ENCODE peak calls at places on chromosomes 13 and 19, in four cellular contexts. B is NCI-H2171 treated with DMSO at 0.1 percent for 48 hours, S is ACHN, H is small intestine. I is an unnamed sample.

GRCh38 chr19:12871681-12872080 is 9.6 kb downstream of the DNASE2 start:
- DNase-seq in B (no peak), S (no peak), H (no peak), I (no peak)

GRCh38 chr19:30784850-30785459 is 412.8 kb downstream of the ZNF536 start:
- DNase-seq in B (peak), S (peak), H (peak), I (no peak)

GRCh38 chr19:52217576-52217975 is 27.7 kb downstream of the PPP2R1A start:
- DNase-seq in B (no peak), S (no peak), H (no peak), I (no peak)

GRCh38 chr19:13018037-13018914 is 23.0 kb downstream of the NFIX start:
- DNase-seq in B (no peak), S (no peak), H (no peak), I (no peak)

GRCh38 chr19:6767357-6768235 is at the start of gene SH2D3A:
- DNase-seq in B (peak), S (peak), H (peak), I (peak)

GRCh38 chr19:43777163-43777700 is 3.5 kb downstream of the KCNN4 start:
- DNase-seq in B (peak), S (peak), H (no peak), I (peak)

GRCh38 chr19:46723023-46723461 is 6.1 kb upstream of the PRKD2 start:
- DNase-seq in B (no peak), S (no peak), H (no peak), I (no peak)

GRCh38 chr19:35612559-35613321 is at the start of gene HAUS5:
- DNase-seq in B (peak), S (peak), H (peak), I (peak)

GRCh38 chr13:112818040-112818697 is 128.3 kb downstream of the ATP11A start:
- DNase-seq in B (no peak), S (no peak), H (no peak), I (no peak)

GRCh38 chr19:50556236-50557008 is 11.8 kb downstream of the LRRC4B start:
- DNase-seq in B (peak), S (peak), H (peak), I (peak)

GRCh38 chr13:29908411-29908810 is 58.0 kb upstream of the UBL3 start:
- DNase-seq in B (no peak), S (no peak), H (no peak), I (no peak)

GRCh38 chr19:58572818-58573657 is at the start of gene MZF1:
- DNase-seq in B (no peak), S (peak), H (peak), I (no peak)

GRCh38 chr19:46737761-46738171 is 8.1 kb upstream of the FKRP start:
- DNase-seq in B (no peak), S (no peak), H (no peak), I (no peak)

GRCh38 chr13:73248711-73249580 is 190.1 kb downstream of the KLF5 start:
- DNase-seq in B (no peak), S (no peak), H (peak), I (no peak)

GRCh38 chr13:60654405-60654804 is 257.4 kb downstream of the TDRD3 start:
- DNase-seq in B (peak), S (peak), H (peak), I (peak)

GRCh38 chr13:39776439-39776838 is 121.0 kb downstream of the COG6 start:
- DNase-seq in B (no peak), S (no peak), H (no peak), I (no peak)

GRCh38 chr19:19223636-19224035 is 11.9 kb downstream of the NCAN start:
- DNase-seq in B (no peak), S (no peak), H (no peak), I (no peak)

GRCh38 chr19:18781885-18782527 is 9.1 kb downstream of the COMP start:
- DNase-seq in B (no peak), S (no peak), H (no peak), I (no peak)

GRCh38 chr19:38647368-38647965 is at the start of gene ACTN4:
- DNase-seq in B (peak), S (peak), H (peak), I (peak)

GRCh38 chr13:73035660-73036059 is 23.1 kb upstream of the KLF5 start:
- DNase-seq in B (no peak), S (no peak), H (no peak), I (no peak)

GRCh38 chr19:2042485-2043268 is 8.4 kb downstream of the MKNK2 start:
- DNase-seq in B (no peak), S (no peak), H (no peak), I (no peak)

GRCh38 chr13:24127116-24127631 is 33.3 kb upstream of the SPATA13 start:
- DNase-seq in B (no peak), S (no peak), H (peak), I (no peak)

GRCh38 chr13:112959701-112960542 is 9.1 kb upstream of the MCF2L start:
- DNase-seq in B (no peak), S (no peak), H (no peak), I (no peak)

GRCh38 chr13:106113796-106114195 is 421.7 kb downstream of the EFNB2 start:
- DNase-seq in B (no peak), S (no peak), H (no peak), I (no peak)

GRCh38 chr13:20305587-20305986 is 73.5 kb upstream of the GJB6 start:
- DNase-seq in B (no peak), S (no peak), H (no peak), I (no peak)

GRCh38 chr19:45589768-45590167 is 5.2 kb upstream of the OPA3 start:
- DNase-seq in B (no peak), S (no peak), H (no peak), I (no peak)

GRCh38 chr13:28678809-28679208 is 19.9 kb downstream of the POMP start:
- DNase-seq in B (no peak), S (no peak), H (no peak), I (no peak)